ENCODE peak calls at places on chromosome 11, in eight cellular contexts. U is H1, Z is transverse colon, I is sigmoid colon, C is stomach, E is HepG2, K is K562, G is suprapubic skin. R is an unnamed sample.

GRCh38 chr11:110971110-110971509 is 258.9 kb upstream of the ARHGAP20 start:
- DNase-seq in K (no peak), G (no peak), U (no peak), C (no peak), E (no peak), Z (no peak), I (no peak), R (no peak)

GRCh38 chr11:65505434-65506315 is 6.8 kb downstream of the MALAT1 start:
- DNase-seq in E (no peak), K (peak), I (peak), C (no peak), U (no peak), G (no peak), Z (no peak), R (no peak)

GRCh38 chr11:65897020-65897471 is 3.1 kb downstream of the FOSL1 start:
- DNase-seq in I (no peak), G (no peak), C (no peak), U (no peak), Z (no peak), K (no peak), E (no peak), R (no peak)

GRCh38 chr11:75306529-75306928 is 44.9 kb downstream of the ARRB1 start:
- DNase-seq in Z (no peak), I (peak), K (no peak), C (no peak), G (no peak), U (no peak), E (no peak), R (no peak)

GRCh38 chr11:67563354-67564114 is 20.1 kb upstream of the GSTP1 start:
- DNase-seq in U (no peak), K (peak), Z (peak), I (peak), G (no peak), E (no peak), C (peak), R (no peak)

GRCh38 chr11:62705880-62706831 is 1.1 kb downstream of the BSCL2 start:
- DNase-seq in I (peak), Z (peak), K (peak), E (peak), C (peak), G (peak), U (peak), R (peak)

GRCh38 chr11:19511413-19512183 is 201.0 kb upstream of the NAV2 start:
- DNase-seq in K (no peak), U (no peak), Z (peak), C (peak), G (no peak), I (peak), E (no peak), R (peak)

GRCh38 chr11:44944181-44944852 is 6.4 kb downstream of the TP53I11 start:
- DNase-seq in K (no peak), E (no peak), Z (no peak), C (no peak), I (no peak), G (no peak), U (peak), R (no peak)

GRCh38 chr11:22635689-22636088 is 10.1 kb upstream of the FANCF start:
- DNase-seq in U (no peak), Z (no peak), K (no peak), I (no peak), C (no peak), E (no peak), G (no peak), R (no peak)

GRCh38 chr11:26418391-26418790 is 86.5 kb downstream of the ANO3 start:
- DNase-seq in E (no peak), I (no peak), G (no peak), Z (no peak), C (no peak), K (no peak), U (no peak), R (no peak)

GRCh38 chr11:49424136-49424535 is 215.7 kb upstream of the FOLH1 start:
- DNase-seq in C (no peak), E (no peak), Z (no peak), I (no peak), K (no peak), G (no peak), U (no peak), R (no peak)

GRCh38 chr11:97722065-97722464 is 1298.7 kb upstream of the CNTN5 start:
- DNase-seq in Z (no peak), E (peak), K (no peak), I (no peak), G (no peak), C (no peak), U (no peak), R (no peak)

GRCh38 chr11:117570701-117571100 is 226.3 kb downstream of the DSCAML1 start:
- DNase-seq in I (peak), C (no peak), U (no peak), Z (no peak), K (no peak), E (no peak), G (no peak), R (no peak)

GRCh38 chr11:2517016-2517385 is 72.2 kb downstream of the KCNQ1 start:
- DNase-seq in K (no peak), G (peak), I (peak), Z (peak), U (no peak), C (no peak), E (no peak), R (peak)

GRCh38 chr11:116792869-116793475 is 1.3 kb upstream of the APOA5 start:
- DNase-seq in I (no peak), E (no peak), U (no peak), Z (no peak), C (no peak), G (no peak), K (no peak), R (no peak)

GRCh38 chr11:61187505-61188130 is 15.7 kb upstream of the PGA3 start:
- DNase-seq in G (peak), Z (peak), K (peak), E (peak), I (peak), U (peak), C (peak), R (peak)

GRCh38 chr11:64218628-64219353 is 7.2 kb downstream of the TRPT1 start:
- DNase-seq in C (no peak), G (no peak), E (no peak), U (no peak), K (no peak), Z (no peak), I (no peak), R (no peak)

GRCh38 chr11:5036671-5037070 is 9.7 kb upstream of the OR52J3 start:
- DNase-seq in C (no peak), U (no peak), G (no peak), E (no peak), I (no peak), K (no peak), Z (no peak), R (no peak)

GRCh38 chr11:9251306-9251705 is 13.8 kb downstream of the DENND5A start:
- DNase-seq in K (no peak), G (no peak), E (no peak), I (no peak), Z (no peak), U (no peak), C (no peak), R (no peak)

GRCh38 chr11:71996517-71996916 is 2.2 kb upstream of the IL18BP start:
- DNase-seq in I (no peak), U (no peak), G (peak), C (no peak), K (no peak), Z (no peak), E (no peak), R (no peak)

GRCh38 chr11:105466582-105467228 is 143.2 kb upstream of the GRIA4 start:
- DNase-seq in K (no peak), E (peak), G (no peak), U (no peak), I (no peak), C (no peak), Z (no peak), R (no peak)

GRCh38 chr11:103892603-103893002 is 143.8 kb upstream of the DDI1 start:
- DNase-seq in U (no peak), I (no peak), G (no peak), E (no peak), Z (no peak), K (no peak), C (no peak), R (no peak)

GRCh38 chr11:66478823-66479740 is 1.2 kb upstream of the DPP3 start:
- DNase-seq in G (no peak), C (peak), I (peak), U (no peak), K (peak), E (peak), Z (peak), R (peak)

GRCh38 chr11:64094463-64095223 is 58.9 kb downstream of the FLRT1 start:
- DNase-seq in Z (peak), G (no peak), C (no peak), E (no peak), I (peak), U (no peak), K (peak), R (no peak)

DNA sequence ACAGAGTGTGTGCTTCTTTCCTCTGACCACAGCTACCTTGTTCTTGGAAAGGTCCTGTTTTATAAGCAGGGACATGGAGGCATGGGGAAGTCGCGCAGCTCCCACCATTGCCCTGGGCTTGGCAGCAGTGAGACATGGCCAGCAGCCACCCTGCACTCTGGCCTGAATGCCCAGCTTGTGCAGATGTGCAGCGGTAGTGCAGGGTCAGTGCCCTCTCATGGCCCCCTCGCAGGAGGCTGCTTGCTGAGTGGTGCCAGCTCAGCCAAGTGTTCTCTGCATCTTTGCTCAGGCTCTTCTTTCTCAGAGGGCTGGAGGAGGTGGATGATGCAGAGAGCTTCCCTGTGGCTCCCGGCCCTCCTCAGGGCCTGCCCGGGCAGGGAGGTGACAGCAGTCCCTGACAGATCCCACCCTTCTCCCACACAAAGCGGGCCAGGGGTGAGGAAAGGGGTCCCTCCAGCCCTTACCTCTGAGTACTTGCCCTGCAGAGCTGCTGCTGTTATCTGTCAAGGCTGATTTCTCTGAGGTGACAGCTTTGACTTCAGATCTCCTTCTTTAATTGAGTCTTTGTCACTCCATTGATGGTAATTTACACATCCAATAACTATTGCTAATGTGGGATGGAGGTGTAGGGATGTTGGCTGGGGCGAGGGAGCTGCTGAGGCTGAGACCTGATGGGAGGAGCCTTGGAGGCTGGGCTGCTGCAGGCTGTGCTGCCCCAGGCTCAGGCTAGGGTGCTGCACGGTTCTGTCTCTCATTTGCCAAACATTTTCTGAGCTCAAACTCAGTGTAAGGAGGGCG is 47.4 kb upstream of the B3GAT1 start:
- DNase-seq in K (no peak), C (no peak), I (peak), E (no peak), U (no peak), G (no peak), Z (no peak), R (no peak)
- TF ChIP-seq EP300 in K (no peak), C (no peak), I (no peak), E (no peak), U (no peak), G (no peak), Z (no peak), R (no peak)

GRCh38 chr11:130670200-130670599 is 221.8 kb downstream of the ADAMTS15 start:
- DNase-seq in G (no peak), E (no peak), U (no peak), Z (no peak), C (no peak), K (no peak), I (no peak), R (no peak)
- TF ChIP-seq POLR2AphosphoS5 in G (no peak), E (no peak), U (no peak), Z (no peak), C (no peak), K (no peak), I (no peak), R (no peak)

GRCh38 chr11:124875401-124875800 is 10.2 kb downstream of the ROBO3 start:
- DNase-seq in Z (no peak), I (peak), U (no peak), G (no peak), C (no peak), E (no peak), K (no peak), R (no peak)
- H3K4me3 ChIP-seq in Z (peak), I (peak), U (no peak), G (no peak), C (peak), E (peak), K (no peak), R (peak)

GRCh38 chr11:125114518-125114917 is 3.1 kb upstream of the TMEM218 start:
- DNase-seq in Z (no peak), I (no peak), C (no peak), K (peak), U (no peak), G (no peak), E (peak), R (no peak)
- TF ChIP-seq EP300 in Z (no peak), I (no peak), C (no peak), K (no peak), U (no peak), G (no peak), E (no peak), R (no peak)